ENCODE peak calls at places on chromosomes 6 and 20, in six cellular contexts. C, A, M, F, S and E are unnamed samples.

GRCh38 chr6:43723737-43724295 is 36.2 kb upstream of the MRPS18A start:
- DNase-seq in C (peak; percentile 91), A (peak; percentile 74), M (peak; percentile 91), F (peak; percentile 88), S (peak; percentile 68), E (peak; percentile 69)

GRCh38 chr20:50671626-50672025 is 19.7 kb downstream of the RIPOR3 start:
- DNase-seq in C (no peak), A (no peak), M (no peak), F (no peak), S (no peak), E (no peak)

GRCh38 chr20:52230406-52230805 is 38.8 kb upstream of the ZFP64 start:
- DNase-seq in C (no peak), A (no peak), M (no peak), F (no peak), S (peak; percentile 62), E (no peak)

GRCh38 chr6:154882107-154882506 is 113.0 kb upstream of the TIAM2 start:
- DNase-seq in C (peak; percentile 81), A (no peak), M (no peak), F (no peak), S (peak; percentile 18), E (no peak)

GRCh38 chr6:112979830-112980229 is 632.7 kb downstream of the RFPL4B start:
- DNase-seq in C (peak; percentile 39), A (peak; percentile 62), M (no peak), F (no peak), S (peak; percentile 34), E (no peak)

GRCh38 chr6:24991748-24992467 is 56.1 kb upstream of the RIPOR2 start:
- DNase-seq in C (peak; percentile 72), A (no peak), M (peak; percentile 84), F (peak; percentile 80), S (peak; percentile 71), E (peak; percentile 72)

GRCh38 chr6:3661390-3661789 is 90.1 kb downstream of the PXDC1 start:
- DNase-seq in C (no peak), A (no peak), M (no peak), F (no peak), S (no peak), E (no peak)

GRCh38 chr6:11538799-11539468 is 1.4 kb downstream of the TMEM170B start:
- DNase-seq in C (no peak), A (no peak), M (no peak), F (peak; percentile 14), S (peak; percentile 3), E (no peak)

GRCh38 chr6:72810571-72811280 is 188.9 kb downstream of the KCNQ5 start:
- DNase-seq in C (no peak), A (no peak), M (no peak), F (no peak), S (peak; percentile 34), E (no peak)

GRCh38 chr6:36111526-36111925 is 18.8 kb upstream of the MAPK13 start:
- DNase-seq in C (no peak), A (no peak), M (no peak), F (no peak), S (no peak), E (no peak)

GRCh38 chr6:36110863-36111262 is 19.4 kb upstream of the MAPK13 start:
- DNase-seq in C (no peak), A (no peak), M (no peak), F (no peak), S (no peak), E (no peak)

GRCh38 chr6:36114798-36115408 is 15.4 kb upstream of the MAPK13 start:
- DNase-seq in C (no peak), A (no peak), M (no peak), F (no peak), S (no peak), E (peak; percentile 61)

GRCh38 chr6:36113701-36114100 is 16.6 kb upstream of the MAPK13 start:
- DNase-seq in C (no peak), A (no peak), M (peak; percentile 29), F (peak; percentile 31), S (no peak), E (no peak)

GRCh38 chr6:36113049-36113448 is 17.3 kb upstream of the MAPK13 start:
- DNase-seq in C (peak; percentile 13), A (no peak), M (no peak), F (no peak), S (no peak), E (no peak)
- H3F3A ChIP-seq in C (no peaks in the 10 kb centered on the region), A (peaks cover 15% of the 10 kb centered on the region), M (no peaks in the 10 kb centered on the region), F (peaks cover 6% of the 10 kb centered on the region), S (peaks cover 7% of the 10 kb centered on the region), E (peaks cover 4% of the 10 kb centered on the region)

GRCh38 chr6:29755295-29755871 is 32.1 kb downstream of the HLA-F start:
- DNase-seq in C (no peak), A (no peak), M (peak; percentile 55), F (no peak), S (no peak), E (no peak)
- TF ChIP-seq EZH2 in C (no peak), A (no peak), M (no peak), F (no peak), S (no peak), E (no peak)

DNA sequence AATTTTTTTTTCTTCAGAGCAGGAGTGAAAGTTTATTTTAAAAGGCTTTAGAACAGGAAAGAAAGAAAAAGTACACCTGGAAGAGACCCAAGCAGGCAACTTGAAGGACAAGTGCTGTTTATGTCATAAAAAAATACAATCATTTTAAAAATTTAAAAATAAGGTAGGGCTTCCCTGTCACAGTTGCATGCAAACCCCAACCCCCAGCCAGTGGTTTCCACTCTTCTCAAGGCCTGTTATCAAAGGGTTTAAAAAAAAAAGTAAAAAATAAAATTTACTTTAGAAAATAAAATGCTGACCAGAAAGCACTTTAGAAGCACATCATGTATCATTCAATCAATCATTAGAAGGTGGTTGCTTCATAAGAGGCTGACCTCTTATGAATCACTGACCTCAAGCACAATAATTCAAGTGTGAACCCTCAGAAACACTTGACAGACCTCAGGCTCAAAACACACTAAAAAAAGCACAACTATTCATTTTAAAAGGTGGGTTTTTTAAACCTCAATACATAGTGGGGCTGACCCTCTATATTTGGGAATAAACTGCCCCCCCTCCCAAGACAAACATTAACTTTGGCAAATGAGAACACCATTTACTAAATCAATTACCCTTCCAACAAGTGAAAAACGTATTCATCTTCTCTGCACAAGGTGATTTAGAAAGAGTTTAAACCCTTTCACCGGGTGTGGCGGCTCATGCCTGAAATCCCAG is 15.6 kb downstream of the ILRUN start:
- DNase-seq in C (peak; percentile 61), A (peak; percentile 73), M (no peak), F (no peak), S (peak; percentile 47), E (no peak)
- H3F3A ChIP-seq in C (no peaks in the 10 kb centered on the region), A (peaks cover 27% of the 10 kb centered on the region), M (no peaks in the 10 kb centered on the region), F (peaks cover 8% of the 10 kb centered on the region), S (peaks cover 4% of the 10 kb centered on the region), E (no peaks in the 10 kb centered on the region)

DNA sequence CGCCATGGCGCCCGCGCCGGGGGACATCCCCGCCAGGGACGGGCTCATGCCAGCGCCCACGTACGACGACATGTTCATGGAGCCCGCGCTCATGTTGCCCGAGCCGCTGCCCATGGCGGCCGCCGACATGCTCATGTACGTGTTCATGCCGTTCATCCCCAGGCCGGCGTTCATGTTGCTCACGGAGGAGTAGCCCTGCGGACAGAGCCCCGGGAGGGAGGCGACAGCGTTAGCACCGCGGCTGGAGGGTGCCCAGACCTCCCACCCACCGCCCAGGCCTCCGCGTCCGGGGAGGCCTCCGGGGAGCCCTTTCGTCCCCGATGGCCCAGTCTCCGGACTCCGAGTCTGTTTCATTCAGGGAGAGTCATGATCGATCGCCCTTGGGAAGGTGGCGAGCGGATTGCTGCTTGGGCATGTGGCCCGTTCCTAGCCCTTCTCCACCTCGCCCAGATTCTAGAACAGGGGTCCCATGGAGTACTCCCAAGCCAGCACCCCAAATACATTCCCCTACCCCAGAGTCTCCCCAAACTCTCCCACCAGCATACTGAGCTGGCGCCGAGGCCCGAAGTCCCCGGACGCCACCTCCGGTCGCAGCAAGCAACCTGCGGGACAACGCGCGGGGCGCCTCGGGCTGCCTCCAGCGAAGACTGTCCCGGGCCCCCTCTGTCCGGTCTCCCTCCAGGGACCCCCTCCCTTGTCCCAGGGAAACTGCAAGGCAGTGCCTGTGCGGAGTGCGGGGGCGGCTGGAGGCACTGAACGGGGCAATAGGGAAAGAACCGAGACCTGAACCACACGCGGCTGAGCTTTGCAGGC is 1.2 kb downstream of the FOXA2 start:
- DNase-seq in C (peak; percentile 17), A (no peak), M (peak; percentile 49), F (peak; percentile 66), S (peak; percentile 17), E (no peak)
- TF ChIP-seq EZH2 in C (no peak), A (no peak), M (peak; percentile 99), F (peak; percentile 92), S (no peak), E (no peak)

GRCh38 chr6:20481281-20481680 is 53.0 kb upstream of the CDKAL1 start:
- DNase-seq in C (no peak), A (no peak), M (no peak), F (no peak), S (no peak), E (no peak)

GRCh38 chr6:20487669-20488375 is 46.4 kb upstream of the CDKAL1 start:
- DNase-seq in C (peak; percentile 52), A (no peak), M (no peak), F (no peak), S (no peak), E (no peak)

GRCh38 chr6:20479075-20479871 is 55.0 kb upstream of the CDKAL1 start:
- DNase-seq in C (no peak), A (no peak), M (no peak), F (no peak), S (no peak), E (no peak)

GRCh38 chr6:20486641-20487040 is 47.6 kb upstream of the CDKAL1 start:
- DNase-seq in C (no peak), A (no peak), M (no peak), F (no peak), S (no peak), E (no peak)

GRCh38 chr6:20483902-20484497 is 50.3 kb upstream of the CDKAL1 start:
- DNase-seq in C (no peak), A (no peak), M (peak; percentile 27), F (peak; percentile 78), S (peak; percentile 9), E (no peak)
- H3F3A ChIP-seq in C (no peaks in the 10 kb centered on the region), A (peaks cover 5% of the 10 kb centered on the region), M (peaks cover 3% of the 10 kb centered on the region), F (peaks cover 37% of the 10 kb centered on the region), S (no peaks in the 10 kb centered on the region), E (no peaks in the 10 kb centered on the region)

GRCh38 chr20:2558581-2559301 is 22.4 kb downstream of the TMC2 start:
- DNase-seq in C (no peak), A (no peak), M (peak; percentile 15), F (peak; percentile 29), S (peak; percentile 38), E (no peak)
- TF ChIP-seq EZH2 in C (no peak), A (no peak), M (peak; percentile 36), F (peak; percentile 92), S (peak; percentile 62), E (no peak)

GRCh38 chr20:5540091-5540490 is 210.1 kb upstream of the SHLD1 start:
- DNase-seq in C (no peak), A (no peak), M (no peak), F (no peak), S (no peak), E (no peak)
- H3F3A ChIP-seq in C (no peaks in the 10 kb centered on the region), A (no peaks in the 10 kb centered on the region), M (no peaks in the 10 kb centered on the region), F (no peaks in the 10 kb centered on the region), S (peaks cover 27% of the 10 kb centered on the region), E (no peaks in the 10 kb centered on the region)